ENCODE peak calls at places on chromosomes 7 and 10, in four cellular contexts. F is spleen, M is left ventricle myocardium inferior, I is dorsolateral prefrontal cortex. K is an unnamed sample.

GRCh38 chr10:25061711-25062455 is 45.5 kb downstream of the THNSL1 start:
- DNase-seq in I (no peak), M (no peak), F (no peak), K (no peak)

GRCh38 chr7:139635521-139636240 is 112.2 kb downstream of the CLEC2L start:
- DNase-seq in I (no peak), F (no peak), M (no peak), K (no peak)

GRCh38 chr7:149872419-149873073 is 1.2 kb upstream of the ATP6V0E2 start:
- DNase-seq in F (no peak), M (peak), I (peak), K (peak)

GRCh38 chr7:51471199-51472016 is 154.8 kb upstream of the COBL start:
- DNase-seq in I (no peak), F (no peak), M (no peak), K (peak)

GRCh38 chr10:70726909-70727495 is 54.7 kb downstream of the ADAMTS14 start:
- DNase-seq in M (no peak), F (no peak), I (peak), K (no peak)

GRCh38 chr7:5495581-5496375 is 72.1 kb upstream of the TNRC18 start:
- DNase-seq in M (peak), F (no peak), I (peak), K (peak)

GRCh38 chr7:51006483-51007235 is 224.0 kb upstream of the GRB10 start:
- DNase-seq in F (no peak), I (no peak), M (no peak), K (no peak)

GRCh38 chr10:25753776-25754175 is 180.3 kb upstream of the MYO3A start:
- DNase-seq in I (no peak), F (no peak), M (no peak), K (no peak)

GRCh38 chr7:66630529-66630928 is 1.8 kb downstream of the KCTD7 start:
- DNase-seq in M (no peak), I (no peak), F (no peak), K (no peak)
- H3K27ac ChIP-seq in M (no peak), I (peak), F (peak), K (no peak)

DNA sequence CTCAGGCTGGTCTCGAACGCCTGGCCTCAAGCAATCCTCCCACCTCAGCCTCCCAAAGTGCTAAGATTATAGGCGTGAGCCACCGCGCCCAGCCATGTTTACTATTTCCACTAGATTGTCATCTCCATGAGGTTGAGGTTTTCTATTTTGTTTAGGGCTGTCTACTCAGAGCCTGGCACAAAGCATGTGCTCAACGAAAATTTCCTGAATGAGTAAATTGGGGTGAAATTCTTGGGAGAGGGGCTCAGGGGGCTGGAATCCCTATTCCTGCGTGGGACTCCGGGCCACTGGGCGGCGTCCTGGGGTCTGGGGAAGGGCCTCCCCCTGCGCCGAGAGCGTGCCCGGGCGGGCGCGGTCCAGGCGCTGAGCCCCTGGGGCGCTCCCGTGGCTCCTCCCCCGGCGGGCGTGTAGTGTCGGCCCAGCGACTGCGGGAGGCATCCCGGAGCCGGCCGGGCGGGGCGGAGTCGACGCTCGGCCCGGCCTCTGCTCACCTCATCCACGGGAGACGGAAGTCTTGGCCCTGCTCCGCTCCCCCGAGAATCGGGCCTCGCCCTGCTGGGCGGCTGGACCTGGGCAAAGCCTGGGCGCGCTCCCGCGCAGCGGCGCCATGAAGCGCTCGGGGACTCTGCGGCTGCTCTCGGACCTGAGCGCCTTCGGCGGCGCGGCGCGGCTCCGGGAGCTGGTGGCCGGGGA is at the start of gene HPS6:
- DNase-seq in M (peak), F (peak), I (peak), K (peak)
- TF ChIP-seq CTCF in M (peak), F (peak), I (peak), K (peak)

GRCh38 chr7:77796109-77796508 is 2.1 kb downstream of the TMEM60 start:
- DNase-seq in I (no peak), M (no peak), F (no peak), K (no peak)
- H3K4me3 ChIP-seq in I (no peak), M (no peak), F (no peak), K (peak)

DNA sequence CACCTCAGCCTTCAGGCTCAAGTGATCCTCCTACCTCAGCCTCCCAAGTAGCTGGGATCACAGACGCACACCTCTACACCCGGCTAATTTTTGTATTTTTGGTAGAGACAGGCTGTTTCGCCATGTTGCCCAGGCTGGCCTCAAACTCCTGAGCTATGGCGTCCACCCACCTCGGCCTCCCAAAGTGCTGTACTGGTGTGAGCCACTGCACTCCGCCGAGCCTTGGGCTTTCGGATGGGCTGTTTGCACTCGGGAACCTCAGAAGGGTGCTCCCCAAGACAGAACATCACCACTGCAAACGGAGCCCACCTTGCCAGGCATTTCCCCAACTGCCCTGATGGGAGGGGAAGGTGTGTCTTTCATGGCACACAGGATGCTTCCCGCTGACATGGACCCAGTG is 27.3 kb downstream of the TMEM120A start:
- DNase-seq in I (no peak), F (peak), M (no peak), K (peak)
- H3K27ac ChIP-seq in I (peak), F (peak), M (peak), K (peak)

GRCh38 chr7:121450631-121451030 is 54.5 kb upstream of the FAM3C start:
- DNase-seq in M (no peak), I (no peak), F (no peak), K (no peak)

GRCh38 chr7:121449735-121450134 is 53.6 kb upstream of the FAM3C start:
- DNase-seq in F (no peak), M (no peak), I (no peak), K (no peak)

GRCh38 chr7:121448429-121448828 is 52.3 kb upstream of the FAM3C start:
- DNase-seq in M (no peak), I (no peak), F (no peak), K (no peak)

GRCh38 chr7:121447939-121448338 is 51.8 kb upstream of the FAM3C start:
- DNase-seq in I (no peak), F (no peak), M (no peak), K (no peak)

GRCh38 chr7:121449304-121449703 is 53.2 kb upstream of the FAM3C start:
- DNase-seq in I (no peak), F (no peak), M (no peak), K (no peak)
- TF ChIP-seq CTCF in I (no peak), F (no peak), M (no peak), K (peak)

GRCh38 chr7:78020131-78020873 is 221.7 kb downstream of the PHTF2 start:
- DNase-seq in M (no peak), F (no peak), I (peak), K (peak)
- H3K4me3 ChIP-seq in M (peak), F (peak), I (peak), K (no peak)

GRCh38 chr10:6273351-6273750 is 70.6 kb downstream of the PFKFB3 start:
- DNase-seq in M (no peak), I (no peak), F (no peak), K (no peak)
- H3K27ac ChIP-seq in M (no peak), I (no peak), F (peak), K (no peak)

DNA sequence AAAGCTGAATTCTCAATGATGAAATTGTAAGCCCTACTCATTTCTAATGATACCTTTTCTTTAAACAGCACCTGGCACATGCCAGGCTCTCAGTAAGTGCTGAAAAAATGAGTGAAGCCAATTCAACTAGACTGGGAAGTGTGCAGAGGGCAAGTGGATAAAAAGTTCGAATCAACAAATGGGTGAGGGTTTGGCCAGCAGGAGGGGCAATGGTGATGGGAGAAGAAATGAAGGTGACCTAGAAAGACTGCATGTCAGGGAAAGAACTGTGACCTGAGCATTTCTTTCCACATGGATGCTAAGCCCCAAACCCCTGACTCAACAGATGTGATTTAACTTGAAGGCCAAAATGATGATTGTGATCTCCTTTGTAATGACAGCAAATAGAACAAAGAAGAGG is 54.6 kb downstream of the DKK1 start:
- DNase-seq in M (no peak), I (no peak), F (no peak), K (no peak)
- TF ChIP-seq CTCF in M (no peak), I (no peak), F (no peak), K (peak)

GRCh38 chr7:45717537-45718235 is 143.5 kb downstream of the ADCY1 start:
- DNase-seq in F (no peak), M (no peak), I (no peak), K (no peak)

GRCh38 chr7:45716380-45717203 is 142.4 kb downstream of the ADCY1 start:
- DNase-seq in F (peak), I (no peak), M (peak), K (peak)

GRCh38 chr7:45715471-45716352 is 141.5 kb downstream of the ADCY1 start:
- DNase-seq in M (no peak), F (no peak), I (no peak), K (peak)

GRCh38 chr7:45720989-45721388 is 146.8 kb downstream of the ADCY1 start:
- DNase-seq in I (no peak), M (no peak), F (no peak), K (no peak)

DNA sequence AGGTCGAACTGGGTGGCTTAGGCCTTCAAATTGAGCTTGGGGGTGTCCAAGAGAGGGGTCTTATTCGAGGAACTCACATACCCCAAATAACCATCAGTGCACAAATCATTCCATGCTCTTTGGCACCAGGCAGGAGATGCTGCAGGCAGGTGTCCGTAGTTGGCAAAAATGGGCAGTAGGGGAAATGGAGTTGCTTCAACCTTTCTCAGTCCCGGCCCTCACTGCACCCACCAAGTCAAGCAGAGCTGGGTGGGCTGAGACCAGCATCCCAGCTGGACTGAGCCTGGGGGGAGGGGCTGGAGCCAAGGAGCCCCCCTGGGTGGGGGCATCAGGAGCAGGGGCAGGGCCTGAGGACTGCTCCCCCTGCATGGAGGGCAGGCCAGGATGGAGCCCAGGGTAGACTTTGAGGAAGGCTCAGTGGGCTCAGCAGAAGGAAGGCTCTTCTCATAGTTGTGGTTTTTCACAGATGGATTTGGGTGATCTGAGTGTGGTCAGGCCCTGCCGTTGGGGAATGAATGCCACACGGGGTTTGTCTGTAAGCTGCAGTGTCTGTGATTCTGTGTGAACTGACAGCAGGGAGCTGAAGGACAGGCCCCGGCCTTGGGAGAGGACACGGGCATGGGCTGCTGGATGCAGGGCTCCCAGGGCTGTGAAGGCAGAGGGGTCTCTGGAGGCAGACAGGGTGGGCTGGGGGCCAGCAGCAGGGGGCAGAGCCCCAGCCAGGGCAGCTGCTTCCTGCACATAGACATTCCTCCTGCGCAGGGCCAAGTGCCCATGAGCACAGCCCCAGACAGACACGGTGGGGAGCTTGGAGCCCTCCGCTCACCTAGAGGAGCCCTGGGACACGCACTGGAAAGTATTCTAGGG is 144.5 kb downstream of the ADCY1 start:
- DNase-seq in I (no peak), F (no peak), M (no peak), K (no peak)
- H3K4me3 ChIP-seq in I (no peak), F (no peak), M (no peak), K (no peak)

GRCh38 chr10:93458821-93459257 is 23.3 kb downstream of the MYOF start:
- DNase-seq in F (no peak), M (peak), I (no peak), K (peak)

GRCh38 chr10:93454146-93454545 is 28.0 kb downstream of the MYOF start:
- DNase-seq in F (no peak), I (no peak), M (no peak), K (no peak)

GRCh38 chr10:93452143-93452542 is 30.0 kb downstream of the MYOF start:
- DNase-seq in I (no peak), F (no peak), M (no peak), K (peak)

GRCh38 chr10:93457511-93457910 is 24.6 kb downstream of the MYOF start:
- DNase-seq in F (no peak), M (no peak), I (no peak), K (no peak)

GRCh38 chr10:93456480-93456879 is 25.7 kb downstream of the MYOF start:
- DNase-seq in I (no peak), F (no peak), M (no peak), K (peak)
- H3K27ac ChIP-seq in I (no peak), F (no peak), M (no peak), K (peak)

K was measured in endodermal cell.